ENCODE peak calls at places on chromosomes 7 and 10, in seven cellular contexts. A, J, L, M, K, S and C are unnamed samples.

GRCh38 chr7:140182917-140183316 is 6.1 kb upstream of the KDM7A start:
- DNase-seq in A (no peak), J (no peak), L (no peak), M (no peak), K (no peak), S (no peak), C (no peak)

GRCh38 chr10:54985732-54986131 is 184.7 kb upstream of the PCDH15 start:
- DNase-seq in A (no peak), J (peak; percentile 37), L (no peak), M (no peak), K (peak; percentile 29), S (no peak), C (no peak)

GRCh38 chr7:100875356-100875751 is 451 bp downstream of the SRRT start:
- DNase-seq in A (no peak), J (peak; percentile 25), L (no peak), M (no peak), K (no peak), S (no peak), C (no peak)

GRCh38 chr7:99325597-99326407 is at the start of gene ARPC1A:
- DNase-seq in A (peak; percentile 82), J (peak; percentile 93), L (peak; percentile 90), M (peak; percentile 97), K (peak; percentile 92), S (peak; percentile 90), C (peak; percentile 85)

GRCh38 chr7:36995776-36996175 is 271.5 kb upstream of the AOAH start:
- DNase-seq in A (no peak), J (no peak), L (no peak), M (no peak), K (no peak), S (no peak), C (no peak)

GRCh38 chr10:98425511-98426352 is 10.8 kb upstream of the PYROXD2 start:
- DNase-seq in A (no peak), J (peak; percentile 55), L (peak; percentile 57), M (peak; percentile 82), K (peak; percentile 39), S (peak; percentile 53), C (no peak)

GRCh38 chr10:43202657-43203490 is 64.0 kb downstream of the RASGEF1A start:
- DNase-seq in A (no peak), J (no peak), L (peak; percentile 51), M (peak; percentile 87), K (no peak), S (peak; percentile 60), C (no peak)

GRCh38 chr10:14384096-14384730 is 53.5 kb upstream of the FRMD4A start:
- DNase-seq in A (no peak), J (no peak), L (no peak), M (no peak), K (peak; percentile 12), S (no peak), C (no peak)

GRCh38 chr10:76113952-76114351 is 682.5 kb downstream of the LRMDA start:
- DNase-seq in A (no peak), J (peak; percentile 18), L (no peak), M (no peak), K (no peak), S (no peak), C (no peak)

GRCh38 chr10:3095373-3096139 is 28.2 kb downstream of the PFKP start:
- DNase-seq in A (peak; percentile 96), J (peak; percentile 97), L (peak; percentile 76), M (no peak), K (peak; percentile 100), S (peak; percentile 50), C (peak; percentile 96)

GRCh38 chr10:14742815-14743214 is 31.9 kb downstream of the FAM107B start:
- DNase-seq in A (no peak), J (no peak), L (no peak), M (no peak), K (no peak), S (peak; percentile 28), C (no peak)

GRCh38 chr10:116256749-116257259 is 16.2 kb downstream of the GFRA1 start:
- DNase-seq in A (no peak), J (no peak), L (no peak), M (no peak), K (no peak), S (no peak), C (no peak)

GRCh38 chr10:112265745-112266144 is 17.5 kb upstream of the TECTB start:
- DNase-seq in A (no peak), J (no peak), L (no peak), M (no peak), K (peak; percentile 7), S (no peak), C (no peak)

GRCh38 chr7:151851160-151851751 is 25.7 kb downstream of the PRKAG2 start:
- DNase-seq in A (no peak), J (no peak), L (peak; percentile 71), M (no peak), K (no peak), S (no peak), C (no peak)

GRCh38 chr7:135922263-135922662 is 54.9 kb downstream of the MTPN start:
- DNase-seq in A (no peak), J (no peak), L (no peak), M (no peak), K (no peak), S (no peak), C (no peak)

GRCh38 chr10:1190052-1190395 is 133.8 kb downstream of the WDR37 start:
- DNase-seq in A (no peak), J (no peak), L (no peak), M (no peak), K (no peak), S (no peak), C (no peak)

GRCh38 chr10:88841316-88842111 is 10.1 kb downstream of the ANKRD22 start:
- DNase-seq in A (no peak), J (no peak), L (no peak), M (no peak), K (no peak), S (no peak), C (no peak)

GRCh38 chr10:34768261-34768971 is 46.7 kb downstream of the PARD3 start:
- DNase-seq in A (no peak), J (peak; percentile 95), L (peak; percentile 74), M (peak; percentile 92), K (peak; percentile 80), S (peak; percentile 87), C (peak; percentile 27)

GRCh38 chr7:81721428-81721827 is 48.4 kb downstream of the HGF start:
- DNase-seq in A (no peak), J (no peak), L (no peak), M (no peak), K (peak; percentile 32), S (no peak), C (no peak)

GRCh38 chr10:118799779-118800178 is 45.0 kb upstream of the CACUL1 start:
- DNase-seq in A (no peak), J (peak; percentile 78), L (no peak), M (no peak), K (no peak), S (no peak), C (peak; percentile 18)

GRCh38 chr7:30251708-30252329 is 32.6 kb upstream of the ZNRF2 start:
- DNase-seq in A (no peak), J (no peak), L (no peak), M (no peak), K (peak; percentile 21), S (no peak), C (no peak)

GRCh38 chr10:29880856-29881255 is 178.5 kb downstream of the JCAD start:
- DNase-seq in A (no peak), J (no peak), L (no peak), M (no peak), K (no peak), S (no peak), C (no peak)

GRCh38 chr7:28872226-28872625 is 85.9 kb downstream of the TRIL start:
- DNase-seq in A (no peak), J (peak; percentile 30), L (no peak), M (no peak), K (no peak), S (no peak), C (no peak)

GRCh38 chr10:86336341-86336740 is 30.3 kb downstream of the GRID1 start:
- DNase-seq in A (no peak), J (no peak), L (no peak), M (no peak), K (no peak), S (no peak), C (no peak)
- TF ChIP-seq CTCF in A (no peak), J (no peak), L (no peak), M (no peak), K (no peak), S (no peak), C (no peak)

GRCh38 chr7:26399309-26399610 is 107.6 kb downstream of the SNX10 start:
- DNase-seq in A (no peak), J (peak; percentile 37), L (no peak), M (no peak), K (peak; percentile 18), S (no peak), C (no peak)
- TF ChIP-seq CTCF in A (no peak), J (no peak), L (peak; percentile 29), M (no peak), K (peak; percentile 35), S (peak; percentile 23), C (no peak)

GRCh38 chr7:148286150-148286549 is 304.4 kb upstream of the C7orf33 start:
- DNase-seq in A (no peak), J (peak; percentile 44), L (no peak), M (no peak), K (no peak), S (no peak), C (no peak)
- TF ChIP-seq CTCF in A (no peak), J (peak; percentile 47), L (peak; percentile 39), M (no peak), K (no peak), S (peak; percentile 42), C (no peak)

GRCh38 chr7:105426606-105427146 is 38.0 kb upstream of the SRPK2 start:
- DNase-seq in A (no peak), J (no peak), L (no peak), M (no peak), K (no peak), S (no peak), C (no peak)

GRCh38 chr7:105423987-105424386 is 35.3 kb upstream of the SRPK2 start:
- DNase-seq in A (no peak), J (no peak), L (no peak), M (no peak), K (no peak), S (no peak), C (no peak)

GRCh38 chr7:105429746-105430612 is 41.3 kb upstream of the SRPK2 start:
- DNase-seq in A (peak; percentile 3), J (peak; percentile 68), L (no peak), M (peak; percentile 85), K (peak; percentile 57), S (peak; percentile 53), C (no peak)
- TF ChIP-seq CTCF in A (peak; percentile 59), J (peak; percentile 57), L (peak; percentile 66), M (no peak), K (peak; percentile 46), S (peak; percentile 38), C (peak; percentile 46)